ENCODE peak calls at places on chromosomes 11 and 22, in four cellular contexts. F is cardiac fibroblast, Q is left ventricle myocardium inferior, T is GM12865. I is an unnamed sample.

GRCh38 chr11:76589477-76589876 is 81.1 kb downstream of the LRRC32 start:
- DNase-seq in Q (no peak), T (no peak), F (no peak), I (no peak)

GRCh38 chr22:44099696-44100095 is 75.6 kb downstream of the PARVB start:
- DNase-seq in F (no peak), Q (no peak), T (no peak), I (no peak)

GRCh38 chr11:17703951-17704350 is 15.4 kb upstream of the MYOD1 start:
- DNase-seq in F (peak; percentile 49), T (peak; percentile 42), Q (no peak), I (no peak)

GRCh38 chr11:42766191-42766590 is 545.6 kb upstream of the API5 start:
- DNase-seq in Q (no peak), T (no peak), F (no peak), I (no peak)

GRCh38 chr11:7673724-7674434 is 579 bp upstream of the CYB5R2 start:
- DNase-seq in T (peak; percentile 23), Q (no peak), F (no peak), I (peak; percentile 67)

GRCh38 chr11:115720537-115721308 is 216.5 kb upstream of the CADM1 start:
- DNase-seq in T (peak; percentile 18), F (no peak), Q (no peak), I (no peak)

GRCh38 chr22:38316340-38317236 is 645 bp downstream of the CSNK1E start:
- DNase-seq in Q (peak; percentile 72), F (peak; percentile 60), T (peak; percentile 60), I (peak; percentile 79)

GRCh38 chr22:20750461-20751184 is 23.3 kb upstream of the SERPIND1 start:
- DNase-seq in Q (peak; percentile 47), T (peak; percentile 86), F (peak; percentile 92), I (peak; percentile 62)

GRCh38 chr11:117232911-117233409 is 489 bp downstream of the RNF214 start:
- DNase-seq in Q (no peak), T (peak; percentile 22), F (no peak), I (peak; percentile 28)

GRCh38 chr11:126214446-126215240 is 3.1 kb downstream of the FAM118B start:
- DNase-seq in Q (no peak), T (no peak), F (no peak), I (peak; percentile 86)

GRCh38 chr22:35070451-35071093 is 4.6 kb downstream of the ISX start:
- DNase-seq in T (no peak), Q (no peak), F (no peak), I (no peak)

GRCh38 chr22:37169947-37170688 is 17.9 kb downstream of the C1QTNF6 start:
- DNase-seq in T (no peak), F (no peak), Q (no peak), I (no peak)

GRCh38 chr11:1151366-1152315 is 6.1 kb upstream of the MUC5AC start:
- DNase-seq in F (no peak), Q (no peak), T (no peak), I (peak; percentile 10)

GRCh38 chr22:17484608-17485007 is 78.7 kb upstream of the SLC25A18 start:
- DNase-seq in Q (no peak), T (no peak), F (no peak), I (no peak)

GRCh38 chr22:39935116-39935515 is 25.1 kb upstream of the TMA7B start:
- DNase-seq in Q (no peak), T (no peak), F (no peak), I (no peak)

GRCh38 chr22:20085651-20086050 is 5.6 kb downstream of the DGCR8 start:
- DNase-seq in Q (no peak), F (no peak), T (no peak), I (no peak)

GRCh38 chr11:87148749-87149148 is 111.0 kb downstream of the TMEM135 start:
- DNase-seq in F (no peak), T (no peak), Q (no peak), I (no peak)

GRCh38 chr11:42770444-42771065 is 541.2 kb upstream of the API5 start:
- DNase-seq in T (peak; percentile 49), Q (no peak), F (peak; percentile 39), I (peak; percentile 54)

GRCh38 chr11:76597533-76598425 is 72.8 kb downstream of the LRRC32 start:
- DNase-seq in F (no peak), Q (no peak), T (no peak), I (no peak)

GRCh38 chr22:30843245-30843644 is 125.3 kb downstream of the MORC2 start:
- DNase-seq in Q (no peak), F (peak; percentile 51), T (no peak), I (no peak)

GRCh38 chr22:44933829-44934735 is 75.7 kb downstream of the PHF21B start:
- DNase-seq in Q (peak; percentile 6), T (no peak), F (no peak), I (no peak)

GRCh38 chr11:64564947-64565889 is 25.8 kb upstream of the SLC22A12 start:
- DNase-seq in Q (no peak), F (no peak), T (no peak), I (no peak)